ENCODE peak calls at places on chromosomes 2 and 18, in five cellular contexts. One of them, this sample, is unnamed.

GRCh38 chr2:172953970-172954852 is 121.4 kb upstream of the MAP3K20 start:
- DNase-seq in neural progenitor cell: no peak
- DNase-seq in HCT116: no peak
- DNase-seq in PC-9: peak
- DNase-seq in A549: no peak
- DNase-seq in this sample: no peak

GRCh38 chr2:195434346-195434745 is 222.7 kb upstream of the SLC39A10 start:
- DNase-seq in neural progenitor cell: no peak
- DNase-seq in HCT116: no peak
- DNase-seq in PC-9: no peak
- DNase-seq in A549: no peak
- DNase-seq in this sample: no peak

GRCh38 chr2:1588994-1589611 is 155.2 kb downstream of the PXDN start:
- DNase-seq in neural progenitor cell: peak
- DNase-seq in HCT116: no peak
- DNase-seq in PC-9: no peak
- DNase-seq in A549: no peak
- DNase-seq in this sample: no peak

GRCh38 chr2:200042102-200042735 is 86.8 kb downstream of the MAIP1 start:
- DNase-seq in neural progenitor cell: no peak
- DNase-seq in HCT116: no peak
- DNase-seq in PC-9: peak
- DNase-seq in A549: no peak
- DNase-seq in this sample: peak

GRCh38 chr2:23534756-23535155 is 149.8 kb downstream of the KLHL29 start:
- DNase-seq in neural progenitor cell: no peak
- DNase-seq in HCT116: no peak
- DNase-seq in PC-9: no peak
- DNase-seq in A549: no peak
- DNase-seq in this sample: no peak

GRCh38 chr2:213980883-213981282 is 430.0 kb upstream of the VWC2L start:
- DNase-seq in neural progenitor cell: no peak
- DNase-seq in HCT116: no peak
- DNase-seq in PC-9: no peak
- DNase-seq in A549: no peak
- DNase-seq in this sample: no peak

GRCh38 chr2:232604535-232604934 is 28.9 kb upstream of the EFHD1 start:
- DNase-seq in neural progenitor cell: no peak
- DNase-seq in HCT116: no peak
- DNase-seq in PC-9: no peak
- DNase-seq in A549: no peak
- DNase-seq in this sample: no peak

GRCh38 chr2:101698419-101699190 is 1.1 kb downstream of the MAP4K4 start:
- DNase-seq in neural progenitor cell: no peak
- DNase-seq in HCT116: peak
- DNase-seq in PC-9: peak
- DNase-seq in A549: peak
- DNase-seq in this sample: no peak

GRCh38 chr18:9535430-9535972 is 60.2 kb downstream of the RALBP1 start:
- DNase-seq in neural progenitor cell: peak
- DNase-seq in HCT116: no peak
- DNase-seq in PC-9: peak
- DNase-seq in A549: peak
- DNase-seq in this sample: peak

GRCh38 chr2:71926860-71927756 is 220.6 kb downstream of the CYP26B1 start:
- DNase-seq in neural progenitor cell: no peak
- DNase-seq in HCT116: no peak
- DNase-seq in PC-9: no peak
- DNase-seq in A549: no peak
- DNase-seq in this sample: no peak

GRCh38 chr2:207929923-207930322 is 95.4 kb downstream of the PLEKHM3 start:
- DNase-seq in neural progenitor cell: no peak
- DNase-seq in HCT116: no peak
- DNase-seq in PC-9: no peak
- DNase-seq in A549: no peak
- DNase-seq in this sample: no peak

GRCh38 chr2:56474412-56475158 is 290.8 kb downstream of the CCDC85A start:
- DNase-seq in neural progenitor cell: no peak
- DNase-seq in HCT116: no peak
- DNase-seq in PC-9: no peak
- DNase-seq in A549: peak
- DNase-seq in this sample: no peak

GRCh38 chr2:198390670-198391069 is 586.3 kb downstream of the PLCL1 start:
- DNase-seq in neural progenitor cell: no peak
- DNase-seq in HCT116: no peak
- DNase-seq in PC-9: no peak
- DNase-seq in A549: no peak
- DNase-seq in this sample: no peak

GRCh38 chr2:241564596-241565411 is 6.3 kb downstream of the BOK start:
- DNase-seq in neural progenitor cell: no peak
- DNase-seq in HCT116: no peak
- DNase-seq in PC-9: no peak
- DNase-seq in A549: no peak
- DNase-seq in this sample: no peak

GRCh38 chr2:26148501-26148900 is 24.4 kb upstream of the GAREM2 start:
- DNase-seq in neural progenitor cell: peak
- DNase-seq in HCT116: no peak
- DNase-seq in PC-9: no peak
- DNase-seq in A549: no peak
- DNase-seq in this sample: no peak

GRCh38 chr2:218033590-218034496 is 31.0 kb upstream of the TNS1 start:
- DNase-seq in neural progenitor cell: peak
- DNase-seq in HCT116: no peak
- DNase-seq in PC-9: no peak
- DNase-seq in A549: no peak
- DNase-seq in this sample: no peak

GRCh38 chr2:152456262-152456661 is 121.3 kb downstream of the FMNL2 start:
- DNase-seq in neural progenitor cell: no peak
- DNase-seq in HCT116: peak
- DNase-seq in PC-9: peak
- DNase-seq in A549: peak
- DNase-seq in this sample: no peak

GRCh38 chr2:200320344-200320743 is 13.9 kb downstream of the SPATS2L start:
- DNase-seq in neural progenitor cell: no peak
- DNase-seq in HCT116: no peak
- DNase-seq in PC-9: no peak
- DNase-seq in A549: no peak
- DNase-seq in this sample: no peak

GRCh38 chr18:12657048-12657848 is 659 bp downstream of the SPIRE1 start:
- DNase-seq in neural progenitor cell: peak
- DNase-seq in HCT116: no peak
- DNase-seq in PC-9: no peak
- DNase-seq in A549: peak
- DNase-seq in this sample: no peak

GRCh38 chr18:76619342-76620315 is 124.6 kb upstream of the ZNF516 start:
- DNase-seq in neural progenitor cell: peak
- DNase-seq in HCT116: no peak
- DNase-seq in PC-9: no peak
- DNase-seq in A549: no peak
- DNase-seq in this sample: no peak

GRCh38 chr2:8268172-8268783 is 413.6 kb upstream of the ID2 start:
- DNase-seq in neural progenitor cell: no peak
- DNase-seq in HCT116: no peak
- DNase-seq in PC-9: no peak
- DNase-seq in A549: no peak
- DNase-seq in this sample: peak

GRCh38 chr2:59594671-59595222 is 958.7 kb downstream of the BCL11A start:
- DNase-seq in neural progenitor cell: no peak
- DNase-seq in HCT116: no peak
- DNase-seq in PC-9: no peak
- DNase-seq in A549: no peak
- DNase-seq in this sample: no peak

DNA sequence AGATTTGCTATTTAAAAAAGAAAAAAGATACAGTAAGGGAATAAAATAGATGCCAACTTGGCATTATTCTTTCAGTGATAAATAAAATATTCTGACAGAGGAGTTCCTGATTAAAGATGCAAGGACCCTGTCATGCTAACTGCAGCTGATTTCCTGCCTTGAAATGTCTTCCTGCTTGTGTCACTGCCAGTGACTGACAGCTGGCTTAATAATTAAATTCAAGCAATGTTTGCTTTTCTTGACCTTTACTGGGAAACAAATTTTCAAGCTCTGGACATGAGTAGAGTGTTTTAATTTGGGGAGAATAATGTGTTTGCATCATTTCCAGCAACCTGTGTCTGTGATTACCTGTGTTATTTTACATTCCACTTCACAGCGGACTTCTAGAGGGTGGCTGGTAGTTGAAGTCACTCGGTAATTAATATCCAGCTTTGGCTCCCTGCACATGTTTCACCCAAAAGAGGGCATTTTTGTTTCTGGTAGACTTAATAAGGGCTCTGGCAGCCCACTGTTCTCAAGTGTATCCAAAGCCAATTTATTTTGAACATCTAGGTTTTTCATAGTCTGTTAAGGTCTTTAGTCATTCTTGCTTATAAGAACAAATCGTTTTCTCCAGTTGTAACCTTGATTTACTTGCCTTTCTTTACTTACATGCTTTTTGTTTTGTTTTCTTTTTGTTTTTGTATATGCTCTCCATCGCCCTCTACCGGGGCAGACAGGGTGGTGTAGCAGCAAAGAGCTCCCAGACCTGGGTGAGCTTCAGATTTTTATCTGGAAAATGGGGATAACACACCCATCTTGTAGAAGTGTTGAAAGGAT is 48.5 kb upstream of the PROKR1 start:
- DNase-seq in neural progenitor cell: peak
- DNase-seq in HCT116: peak
- DNase-seq in PC-9: no peak
- DNase-seq in A549: peak
- DNase-seq in this sample: peak
- H3K4me3 ChIP-seq in neural progenitor cell: no peak
- H3K4me3 ChIP-seq in HCT116: no peak
- H3K4me3 ChIP-seq in PC-9: no peak
- H3K4me3 ChIP-seq in A549: no peak
- H3K4me3 ChIP-seq in this sample: no peak

GRCh38 chr2:143280097-143280757 is 151.0 kb downstream of the ARHGAP15 start:
- DNase-seq in neural progenitor cell: no peak
- DNase-seq in HCT116: no peak
- DNase-seq in PC-9: no peak
- DNase-seq in A549: no peak
- DNase-seq in this sample: no peak

GRCh38 chr2:143279672-143280071 is 150.5 kb downstream of the ARHGAP15 start:
- DNase-seq in neural progenitor cell: no peak
- DNase-seq in HCT116: no peak
- DNase-seq in PC-9: no peak
- DNase-seq in A549: no peak
- DNase-seq in this sample: no peak

GRCh38 chr2:143284087-143284675 is 155.0 kb downstream of the ARHGAP15 start:
- DNase-seq in neural progenitor cell: peak
- DNase-seq in HCT116: peak
- DNase-seq in PC-9: no peak
- DNase-seq in A549: peak
- DNase-seq in this sample: no peak

DNA sequence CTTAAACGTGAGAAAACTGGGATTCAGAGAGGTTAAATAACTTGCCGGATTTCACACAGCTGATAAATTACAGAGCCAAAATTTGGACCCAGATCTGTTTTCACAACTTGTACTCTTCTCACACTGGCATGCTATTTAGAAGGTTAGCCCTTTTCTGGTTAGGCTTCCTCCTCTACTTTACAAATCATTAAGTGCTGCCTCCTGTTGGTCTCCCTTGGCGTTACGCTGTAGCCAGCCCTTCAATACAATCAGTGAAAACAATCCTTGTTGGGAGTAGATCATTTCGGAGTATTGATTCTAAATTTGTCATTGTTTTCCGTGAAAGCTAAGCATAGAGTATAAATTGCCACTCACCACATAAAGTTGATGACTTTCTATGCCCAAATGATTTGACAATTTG is 153.5 kb downstream of the ARHGAP15 start:
- DNase-seq in neural progenitor cell: peak
- DNase-seq in HCT116: no peak
- DNase-seq in PC-9: no peak
- DNase-seq in A549: no peak
- DNase-seq in this sample: no peak
- TF ChIP-seq CTCF in neural progenitor cell: peak
- TF ChIP-seq CTCF in HCT116: no peak
- TF ChIP-seq CTCF in PC-9: peak
- TF ChIP-seq CTCF in A549: no peak
- TF ChIP-seq CTCF in this sample: peak

GRCh38 chr2:96525211-96525507 is 11.4 kb upstream of the ARID5A start:
- DNase-seq in neural progenitor cell: no peak
- DNase-seq in HCT116: no peak
- DNase-seq in PC-9: no peak
- DNase-seq in A549: no peak
- DNase-seq in this sample: no peak

GRCh38 chr2:96527052-96527964 is 9.2 kb upstream of the ARID5A start:
- DNase-seq in neural progenitor cell: peak
- DNase-seq in HCT116: no peak
- DNase-seq in PC-9: no peak
- DNase-seq in A549: no peak
- DNase-seq in this sample: no peak

GRCh38 chr2:96527990-96528679 is 8.4 kb upstream of the ARID5A start:
- DNase-seq in neural progenitor cell: no peak
- DNase-seq in HCT116: no peak
- DNase-seq in PC-9: no peak
- DNase-seq in A549: no peak
- DNase-seq in this sample: no peak

GRCh38 chr2:96526101-96526591 is 10.4 kb upstream of the ARID5A start:
- DNase-seq in neural progenitor cell: no peak
- DNase-seq in HCT116: no peak
- DNase-seq in PC-9: no peak
- DNase-seq in A549: no peak
- DNase-seq in this sample: no peak

GRCh38 chr2:96526615-96527014 is 9.9 kb upstream of the ARID5A start:
- DNase-seq in neural progenitor cell: no peak
- DNase-seq in HCT116: no peak
- DNase-seq in PC-9: no peak
- DNase-seq in A549: no peak
- DNase-seq in this sample: no peak
- H3K4me3 ChIP-seq in neural progenitor cell: no peak
- H3K4me3 ChIP-seq in HCT116: no peak
- H3K4me3 ChIP-seq in PC-9: no peak
- H3K4me3 ChIP-seq in A549: no peak
- H3K4me3 ChIP-seq in this sample: no peak

DNA sequence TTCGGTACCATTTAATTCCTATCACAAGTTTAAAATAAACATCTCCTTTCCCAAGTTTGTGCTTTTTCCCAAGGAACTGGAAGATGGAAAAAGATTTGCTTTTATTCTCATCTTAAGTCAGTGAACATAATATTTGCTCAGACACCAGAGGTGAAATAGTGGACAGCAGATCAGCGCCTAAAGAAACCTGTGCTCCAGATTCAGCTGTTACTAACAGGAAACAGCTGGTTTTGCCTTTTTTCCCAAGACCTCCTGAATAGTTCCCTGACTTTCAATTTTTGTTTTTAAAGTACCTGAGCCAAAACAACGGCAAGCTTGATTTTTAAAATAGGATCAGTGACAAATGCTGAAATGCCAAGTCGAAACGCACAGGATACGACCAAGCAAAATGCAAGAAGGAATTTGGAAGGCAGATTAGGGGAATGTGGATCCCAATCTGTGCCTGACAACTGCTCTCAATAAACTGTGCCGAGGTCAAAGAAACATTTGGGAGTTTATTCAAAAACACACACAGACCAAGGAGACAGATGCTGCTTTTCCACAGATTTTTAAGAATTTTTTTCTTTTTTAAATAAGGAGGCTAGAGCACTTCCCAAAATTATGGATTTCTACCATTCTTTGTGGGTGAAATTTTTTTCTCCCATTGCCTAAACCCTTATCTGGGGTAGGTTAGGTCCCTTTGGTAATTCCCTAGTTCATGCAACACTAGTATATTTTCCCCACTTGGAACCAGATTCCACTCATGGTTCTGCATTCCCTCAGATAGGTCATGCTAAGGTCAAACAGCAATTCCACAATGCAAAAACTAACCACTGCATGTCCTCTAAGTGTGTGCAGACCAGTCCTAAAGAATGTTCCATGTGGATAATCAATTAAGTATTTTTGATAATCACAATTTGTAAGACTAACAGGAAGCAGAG is 121.5 kb upstream of the PDE1A start:
- DNase-seq in neural progenitor cell: no peak
- DNase-seq in HCT116: no peak
- DNase-seq in PC-9: no peak
- DNase-seq in A549: no peak
- DNase-seq in this sample: no peak
- TF ChIP-seq CTCF in neural progenitor cell: no peak
- TF ChIP-seq CTCF in HCT116: no peak
- TF ChIP-seq CTCF in PC-9: no peak
- TF ChIP-seq CTCF in A549: no peak
- TF ChIP-seq CTCF in this sample: no peak

This sample was measured in HFF-Myc.